ENCODE peak calls at places on chromosomes 11 and 22, in six cellular contexts. G is activated effector memory CD4-positive, alpha-beta T cell treated with anti-CD3 and anti-CD28 coated beads, Interleukin-2, amount 50 U/mL, for 16 hours; T is left colon; B is activated T-cell treated with anti-CD3 and anti-CD28 coated beads for 48 hours; I is LoVo; D is effector CD4-positive, alpha-beta T cell. V is an unnamed sample.

GRCh38 chr11:19868281-19868821 is 155.7 kb downstream of the NAV2 start:
- DNase-seq in D (no peak), B (no peak), I (no peak), G (no peak), T (no peak), V (no peak)

GRCh38 chr22:43136255-43136654 is 6.9 kb downstream of the MCAT start:
- DNase-seq in I (no peak), D (peak), G (peak), T (peak), B (peak), V (no peak)

GRCh38 chr11:60880635-60881282 is 13.4 kb downstream of the ZP1 start:
- DNase-seq in T (no peak), G (no peak), D (no peak), B (no peak), I (no peak), V (no peak)

GRCh38 chr11:60872952-60873524 is 5.7 kb downstream of the ZP1 start:
- DNase-seq in B (no peak), I (no peak), T (no peak), D (no peak), G (no peak), V (no peak)

GRCh38 chr22:45216133-45217003 is 24.3 kb downstream of the KIAA0930 start:
- DNase-seq in T (no peak), B (no peak), I (no peak), D (no peak), G (no peak), V (no peak)

GRCh38 chr11:27401760-27402316 is 38.8 kb upstream of the CCDC34 start:
- DNase-seq in G (no peak), I (peak), D (no peak), B (no peak), T (no peak), V (no peak)

GRCh38 chr22:29302681-29303465 is 3.6 kb upstream of the GAS2L1 start:
- DNase-seq in D (no peak), T (peak), G (peak), I (no peak), B (no peak), V (no peak)

GRCh38 chr11:117523680-117524079 is 196.0 kb downstream of the CEP164 start:
- DNase-seq in G (no peak), I (no peak), T (no peak), D (no peak), B (no peak), V (no peak)

GRCh38 chr11:113778111-113778910 is 1.3 kb upstream of the CLDN25 start:
- DNase-seq in I (no peak), B (no peak), T (no peak), G (no peak), D (no peak), V (no peak)

GRCh38 chr11:45108070-45109064 is 38.1 kb upstream of the PRDM11 start:
- DNase-seq in I (no peak), T (no peak), B (no peak), D (no peak), G (peak), V (no peak)

GRCh38 chr11:65791719-65792213 is 4.9 kb downstream of the OVOL1 start:
- DNase-seq in I (no peak), D (no peak), B (peak), G (peak), T (peak), V (peak)

GRCh38 chr22:17939011-17939410 is 85.3 kb downstream of the MICAL3 start:
- DNase-seq in D (no peak), T (no peak), I (no peak), G (no peak), B (no peak), V (no peak)

GRCh38 chr11:77776455-77776854 is 44.1 kb downstream of the RSF1 start:
- DNase-seq in D (no peak), B (no peak), T (no peak), G (no peak), I (no peak), V (no peak)

GRCh38 chr11:27420217-27420616 is 52.4 kb downstream of the LGR4 start:
- DNase-seq in G (no peak), B (no peak), T (no peak), D (no peak), I (no peak), V (no peak)

GRCh38 chr11:74255741-74256369 is 55.6 kb downstream of the P4HA3 start:
- DNase-seq in G (peak), I (peak), T (peak), B (peak), D (peak), V (peak)

GRCh38 chr11:11782532-11783110 is 59.2 kb upstream of the USP47 start:
- DNase-seq in D (no peak), G (no peak), T (peak), B (no peak), I (no peak), V (no peak)

GRCh38 chr22:42500164-42500835 is 19.3 kb downstream of the RRP7A start:
- DNase-seq in D (peak), G (peak), I (peak), T (peak), B (peak), V (peak)

GRCh38 chr22:24181996-24182560 is 791 bp downstream of the SUSD2 start:
- DNase-seq in D (no peak), B (no peak), I (no peak), T (no peak), G (no peak), V (no peak)

GRCh38 chr22:49930596-49931412 is 12.4 kb downstream of the CRELD2 start:
- DNase-seq in G (peak), D (peak), T (peak), I (peak), B (peak), V (peak)

GRCh38 chr22:44365196-44365802 is 52.5 kb upstream of the SHISAL1 start:
- DNase-seq in T (no peak), D (no peak), B (no peak), I (no peak), G (no peak), V (no peak)

GRCh38 chr11:70371241-70371640 is 27.1 kb upstream of the CTTN start:
- DNase-seq in I (no peak), T (no peak), D (no peak), G (no peak), B (no peak), V (no peak)

GRCh38 chr11:128886401-128887119 is 4.6 kb upstream of the KCNJ5 start:
- DNase-seq in T (peak), D (no peak), B (no peak), I (peak), G (no peak), V (no peak)

GRCh38 chr11:16111690-16112089 is 244.7 kb downstream of the SOX6 start:
- DNase-seq in T (no peak), G (no peak), I (no peak), B (no peak), D (no peak), V (no peak)

GRCh38 chr11:27501102-27501501 is 5.5 kb downstream of the LIN7C start:
- DNase-seq in T (no peak), D (no peak), G (no peak), I (no peak), B (no peak), V (no peak)

GRCh38 chr11:66119348-66120133 is 49.5 kb downstream of the PACS1 start:
- DNase-seq in D (no peak), G (no peak), T (no peak), I (no peak), B (no peak), V (no peak)

GRCh38 chr22:42229455-42230149 is 40.9 kb downstream of the TCF20 start:
- DNase-seq in D (no peak), T (no peak), G (no peak), I (no peak), B (no peak), V (no peak)

GRCh38 chr11:128658499-128658898 is 35.4 kb upstream of the FLI1 start:
- DNase-seq in T (no peak), I (no peak), D (no peak), G (no peak), B (no peak), V (no peak)

GRCh38 chr11:65844231-65844872 is 10.6 kb downstream of the SNX32 start:
- DNase-seq in G (no peak), I (no peak), B (no peak), T (peak), D (no peak), V (no peak)

GRCh38 chr22:22210375-22210774 is 34.2 kb upstream of the VPREB1 start:
- DNase-seq in G (peak), D (no peak), T (no peak), B (peak), I (no peak), V (peak)

GRCh38 chr11:35802221-35802620 is 139.6 kb downstream of the TRIM44 start:
- DNase-seq in I (no peak), D (no peak), B (no peak), G (no peak), T (no peak), V (no peak)

GRCh38 chr22:46737976-46738641 is at the start of gene CERK:
- DNase-seq in T (peak), D (peak), G (peak), B (no peak), I (peak), V (peak)

GRCh38 chr11:61274084-61274483 is 21.0 kb downstream of the VWCE start:
- DNase-seq in I (no peak), G (no peak), T (no peak), B (no peak), D (no peak), V (no peak)

GRCh38 chr22:27583930-27584329 is 217.6 kb downstream of the MN1 start:
- DNase-seq in T (no peak), I (no peak), G (no peak), B (no peak), D (no peak), V (no peak)